ENCODE peak calls at places on chromosomes 16 and 17, in four cellular contexts. Q, A, W and N are unnamed samples.

GRCh38 chr17:21394265-21394664 is 18.1 kb downstream of the KCNJ12 start:
- DNase-seq in A (no peak), Q (no peak), W (no peak), N (no peak)

GRCh38 chr17:59783221-59784016 is 76.0 kb downstream of the VMP1 start:
- DNase-seq in W (no peak), Q (no peak), A (no peak), N (peak)

GRCh38 chr16:47858333-47859067 is 297.3 kb downstream of the ABCC12 start:
- DNase-seq in A (no peak), Q (no peak), W (no peak), N (no peak)

GRCh38 chr16:1057252-1057932 is 15.2 kb upstream of the SSTR5 start:
- DNase-seq in A (peak), Q (peak), W (no peak), N (peak)

GRCh38 chr16:1961651-1962067 is 2.3 kb downstream of the NDUFB10 start:
- DNase-seq in W (no peak), Q (peak), A (no peak), N (no peak)

GRCh38 chr16:80744856-80745255 is 59.5 kb downstream of the CDYL2 start:
- DNase-seq in W (no peak), Q (no peak), A (no peak), N (no peak)

GRCh38 chr16:28845173-28846079 is 722 bp downstream of the TUFM start:
- DNase-seq in A (no peak), W (peak), Q (peak), N (no peak)

GRCh38 chr16:65767125-65767524 is 599.4 kb upstream of the CDH5 start:
- DNase-seq in Q (no peak), A (no peak), W (no peak), N (no peak)

GRCh38 chr16:1125471-1125870 is 27.4 kb upstream of the CACNA1H start:
- DNase-seq in A (no peak), Q (peak), W (no peak), N (peak)

GRCh38 chr16:60073376-60073775 is 1339.3 kb upstream of the GOT2 start:
- DNase-seq in A (no peak), W (no peak), Q (no peak), N (no peak)

GRCh38 chr16:63530208-63530607 is 1494.0 kb upstream of the CDH8 start:
- DNase-seq in A (no peak), W (no peak), Q (no peak), N (no peak)